ENCODE peak calls at places on chromosomes 7 and 10, in nine cellular contexts. P is K562, Q is sigmoid colon, R is SK-N-SH, F is transverse colon, G is suprapubic skin, C is stomach, S is GM12878, B is HepG2. O is an unnamed sample.

GRCh38 chr7:154627571-154628290 is 375.2 kb downstream of the PAXIP1 start:
- DNase-seq in P (no peak), Q (no peak), R (no peak), F (no peak), G (no peak), C (no peak), S (no peak), B (no peak), O (no peak)

GRCh38 chr10:44478040-44478439 is 93.1 kb upstream of the CXCL12 start:
- DNase-seq in P (no peak), Q (no peak), R (no peak), F (no peak), G (no peak), C (no peak), S (no peak), B (no peak), O (no peak)

GRCh38 chr10:128463991-128464755 is 337.9 kb upstream of the MKI67 start:
- DNase-seq in P (no peak), Q (peak), R (no peak), F (peak), G (peak), C (peak), S (peak), B (peak), O (no peak)

GRCh38 chr10:77970869-77971803 is 44.6 kb upstream of the DLG5 start:
- DNase-seq in P (peak), Q (peak), R (peak), F (peak), G (no peak), C (peak), S (no peak), B (peak), O (no peak)

GRCh38 chr7:129146237-129146979 is 1.9 kb downstream of the TSPAN33 start:
- DNase-seq in P (no peak), Q (no peak), R (no peak), F (no peak), G (no peak), C (no peak), S (peak), B (no peak), O (no peak)

GRCh38 chr10:34252111-34252510 is 563.0 kb downstream of the PARD3 start:
- DNase-seq in P (no peak), Q (no peak), R (no peak), F (no peak), G (no peak), C (peak), S (no peak), B (no peak), O (no peak)

GRCh38 chr10:46018453-46019169 is 11.8 kb downstream of the NCOA4 start:
- DNase-seq in P (peak), Q (no peak), R (no peak), F (no peak), G (no peak), C (no peak), S (no peak), B (no peak), O (no peak)

GRCh38 chr7:44979481-44980392 is 922 bp upstream of the MYO1G start:
- DNase-seq in P (no peak), Q (peak), R (no peak), F (no peak), G (no peak), C (no peak), S (no peak), B (no peak), O (no peak)

GRCh38 chr10:110610308-110610774 is 33.8 kb upstream of the RBM20 start:
- DNase-seq in P (peak), Q (no peak), R (peak), F (peak), G (no peak), C (no peak), S (peak), B (peak), O (no peak)

GRCh38 chr10:78964952-78965633 is 103.7 kb upstream of the ZMIZ1 start:
- DNase-seq in P (peak), Q (peak), R (peak), F (no peak), G (no peak), C (peak), S (no peak), B (peak), O (peak)

GRCh38 chr7:31443457-31443856 is 70.4 kb upstream of the ITPRID1 start:
- DNase-seq in P (peak), Q (no peak), R (peak), F (no peak), G (no peak), C (no peak), S (peak), B (peak), O (no peak)

GRCh38 chr7:12674861-12675260 is 12.6 kb upstream of the ARL4A start:
- DNase-seq in P (peak), Q (no peak), R (peak), F (peak), G (no peak), C (no peak), S (no peak), B (peak), O (peak)

GRCh38 chr10:59880976-59881510 is 25.3 kb downstream of the CCDC6 start:
- DNase-seq in P (peak), Q (no peak), R (no peak), F (no peak), G (no peak), C (no peak), S (peak), B (no peak), O (no peak)

GRCh38 chr10:130339091-130339490 is 202.9 kb downstream of the GLRX3 start:
- DNase-seq in P (no peak), Q (no peak), R (no peak), F (no peak), G (no peak), C (no peak), S (no peak), B (no peak), O (no peak)

GRCh38 chr7:92447239-92448184 is at the start of gene GATAD1:
- DNase-seq in P (peak), Q (peak), R (peak), F (peak), G (peak), C (peak), S (peak), B (peak), O (peak)

GRCh38 chr10:94546616-94547175 is 1.1 kb downstream of the HELLS start:
- DNase-seq in P (no peak), Q (no peak), R (peak), F (no peak), G (no peak), C (no peak), S (peak), B (no peak), O (no peak)

GRCh38 chr7:137094-137861 is 55.1 kb upstream of the FAM20C start:
- DNase-seq in P (no peak), Q (no peak), R (no peak), F (peak), G (peak), C (no peak), S (no peak), B (no peak), O (no peak)

GRCh38 chr10:122307669-122308486 is 36.8 kb downstream of the BTBD16 start:
- DNase-seq in P (no peak), Q (peak), R (no peak), F (peak), G (peak), C (no peak), S (peak), B (no peak), O (no peak)

GRCh38 chr7:94252971-94253370 is 141.7 kb upstream of the COL1A2 start:
- DNase-seq in P (no peak), Q (no peak), R (no peak), F (no peak), G (no peak), C (no peak), S (no peak), B (no peak), O (no peak)

GRCh38 chr10:70253878-70254765 is 20.9 kb upstream of the PPA1 start:
- DNase-seq in P (no peak), Q (no peak), R (no peak), F (no peak), G (no peak), C (no peak), S (no peak), B (no peak), O (no peak)

GRCh38 chr7:133770863-133771492 is 356.2 kb upstream of the LRGUK start:
- DNase-seq in P (no peak), Q (no peak), R (no peak), F (no peak), G (no peak), C (no peak), S (no peak), B (peak), O (no peak)

GRCh38 chr10:94219829-94220228 is 142.9 kb downstream of the NOC3L start:
- DNase-seq in P (no peak), Q (no peak), R (no peak), F (no peak), G (no peak), C (no peak), S (no peak), B (no peak), O (peak)

GRCh38 chr7:92695308-92696261 is 105.4 kb upstream of the FAM133B start:
- DNase-seq in P (no peak), Q (no peak), R (no peak), F (peak), G (no peak), C (peak), S (no peak), B (peak), O (no peak)

GRCh38 chr10:6394084-6394483 is 186.0 kb downstream of the PRKCQ start:
- DNase-seq in P (no peak), Q (no peak), R (no peak), F (peak), G (no peak), C (no peak), S (no peak), B (no peak), O (no peak)

GRCh38 chr10:6388261-6388893 is 185.6 kb downstream of the PFKFB3 start:
- DNase-seq in P (no peak), Q (no peak), R (no peak), F (no peak), G (no peak), C (no peak), S (no peak), B (no peak), O (no peak)

GRCh38 chr10:6390213-6390612 is 187.5 kb downstream of the PFKFB3 start:
- DNase-seq in P (no peak), Q (no peak), R (no peak), F (no peak), G (no peak), C (no peak), S (no peak), B (no peak), O (no peak)

GRCh38 chr10:6396652-6397051 is 183.4 kb downstream of the PRKCQ start:
- DNase-seq in P (no peak), Q (no peak), R (no peak), F (no peak), G (no peak), C (no peak), S (no peak), B (no peak), O (no peak)

GRCh38 chr10:6393168-6393567 is 186.9 kb downstream of the PRKCQ start:
- DNase-seq in P (no peak), Q (no peak), R (no peak), F (no peak), G (no peak), C (no peak), S (no peak), B (no peak), O (no peak)
- H3K27ac ChIP-seq in P (no peak), Q (no peak), R (no peak), F (no peak), G (no peak), C (no peak), S (no peak), B (no peak), O (no peak)

GRCh38 chr10:1591045-1591444 is 146.3 kb downstream of the ADARB2 start:
- DNase-seq in P (no peak), Q (no peak), R (no peak), F (no peak), G (no peak), C (no peak), S (no peak), B (no peak), O (no peak)

GRCh38 chr10:1594372-1595241 is 142.7 kb downstream of the ADARB2 start:
- DNase-seq in P (no peak), Q (no peak), R (no peak), F (no peak), G (no peak), C (no peak), S (no peak), B (no peak), O (no peak)

GRCh38 chr10:1595242-1595600 is 142.1 kb downstream of the ADARB2 start:
- DNase-seq in P (no peak), Q (no peak), R (no peak), F (no peak), G (no peak), C (no peak), S (no peak), B (no peak), O (no peak)

GRCh38 chr10:1589257-1589656 is 148.1 kb downstream of the ADARB2 start:
- DNase-seq in P (no peak), Q (no peak), R (no peak), F (no peak), G (no peak), C (no peak), S (no peak), B (no peak), O (no peak)

GRCh38 chr10:1591742-1592141 is 145.6 kb downstream of the ADARB2 start:
- DNase-seq in P (no peak), Q (peak), R (no peak), F (no peak), G (no peak), C (no peak), S (no peak), B (no peak), O (no peak)
- TF ChIP-seq EP300 in P (no peak), Q (no peak), R (no peak), F (no peak), G (no peak), C (no peak), S (no peak), B (no peak), O (no peak)

GRCh38 chr10:16811765-16812164 is 5.5 kb downstream of the RSU1 start:
- DNase-seq in P (no peak), Q (no peak), R (no peak), F (no peak), G (no peak), C (no peak), S (no peak), B (no peak), O (no peak)
- H3K27ac ChIP-seq in P (no peak), Q (no peak), R (no peak), F (no peak), G (no peak), C (no peak), S (no peak), B (no peak), O (peak)

GRCh38 chr7:73343671-73344380 is 15.9 kb downstream of the FKBP6 start:
- DNase-seq in P (no peak), Q (no peak), R (no peak), F (no peak), G (no peak), C (no peak), S (no peak), B (peak), O (no peak)
- TF ChIP-seq EP300 in P (no peak), Q (no peak), R (no peak), F (no peak), G (no peak), C (no peak), S (no peak), B (no peak), O (no peak)

GRCh38 chr10:112214335-112214941 is 30.9 kb upstream of the GPAM start:
- DNase-seq in P (no peak), Q (no peak), R (peak), F (no peak), G (no peak), C (no peak), S (no peak), B (no peak), O (no peak)

GRCh38 chr10:112213098-112213823 is 29.7 kb upstream of the GPAM start:
- DNase-seq in P (no peak), Q (no peak), R (no peak), F (no peak), G (no peak), C (no peak), S (no peak), B (no peak), O (no peak)

GRCh38 chr10:112215342-112215774 is 31.8 kb upstream of the GPAM start:
- DNase-seq in P (no peak), Q (no peak), R (peak), F (no peak), G (no peak), C (peak), S (no peak), B (peak), O (peak)

GRCh38 chr10:112216151-112216550 is 32.6 kb upstream of the GPAM start:
- DNase-seq in P (no peak), Q (no peak), R (no peak), F (no peak), G (no peak), C (no peak), S (no peak), B (no peak), O (no peak)

GRCh38 chr10:112213836-112214235 is 30.3 kb upstream of the GPAM start:
- DNase-seq in P (no peak), Q (no peak), R (no peak), F (no peak), G (no peak), C (no peak), S (no peak), B (no peak), O (no peak)
- H3K27ac ChIP-seq in P (no peak), Q (no peak), R (no peak), F (no peak), G (no peak), C (no peak), S (no peak), B (no peak), O (no peak)

DNA sequence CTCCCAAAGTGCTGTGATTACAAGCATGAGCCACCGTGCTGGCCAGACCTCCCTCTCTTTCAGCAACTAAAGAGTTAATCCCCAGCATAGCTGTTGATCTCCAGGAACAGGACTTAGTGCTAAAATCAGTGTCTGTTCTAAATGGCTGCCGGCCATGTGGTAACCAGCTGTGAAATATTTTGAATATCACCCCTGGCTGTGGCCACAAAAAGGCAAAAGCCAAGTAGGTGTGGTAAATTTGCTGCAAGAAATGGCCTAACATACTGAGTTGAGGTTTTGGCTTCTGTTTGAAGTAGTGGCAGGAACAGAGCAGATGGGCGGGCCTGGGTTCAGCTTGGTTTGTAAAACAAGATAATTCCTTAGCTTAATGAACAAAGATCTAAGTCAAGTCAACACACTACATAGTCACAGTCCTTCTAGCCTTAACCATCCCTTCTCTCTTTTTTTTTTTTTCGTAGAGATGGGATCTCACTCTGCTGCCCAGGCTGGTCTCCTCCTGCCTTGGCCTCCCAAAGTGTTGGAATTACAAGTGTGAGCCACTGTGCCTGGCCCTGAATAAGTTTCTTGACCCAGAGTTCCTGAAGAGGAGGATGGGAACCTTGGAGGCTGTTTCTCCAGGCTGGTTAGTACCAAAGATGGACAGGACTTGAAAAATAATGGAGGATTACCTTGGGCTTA is 22.7 kb upstream of the AGFG2 start:
- DNase-seq in P (peak), Q (peak), R (peak), F (peak), G (peak), C (peak), S (peak), B (peak), O (no peak)
- TF ChIP-seq EP300 in P (no peak), Q (no peak), R (no peak), F (no peak), G (no peak), C (no peak), S (peak), B (no peak), O (no peak)

DNA sequence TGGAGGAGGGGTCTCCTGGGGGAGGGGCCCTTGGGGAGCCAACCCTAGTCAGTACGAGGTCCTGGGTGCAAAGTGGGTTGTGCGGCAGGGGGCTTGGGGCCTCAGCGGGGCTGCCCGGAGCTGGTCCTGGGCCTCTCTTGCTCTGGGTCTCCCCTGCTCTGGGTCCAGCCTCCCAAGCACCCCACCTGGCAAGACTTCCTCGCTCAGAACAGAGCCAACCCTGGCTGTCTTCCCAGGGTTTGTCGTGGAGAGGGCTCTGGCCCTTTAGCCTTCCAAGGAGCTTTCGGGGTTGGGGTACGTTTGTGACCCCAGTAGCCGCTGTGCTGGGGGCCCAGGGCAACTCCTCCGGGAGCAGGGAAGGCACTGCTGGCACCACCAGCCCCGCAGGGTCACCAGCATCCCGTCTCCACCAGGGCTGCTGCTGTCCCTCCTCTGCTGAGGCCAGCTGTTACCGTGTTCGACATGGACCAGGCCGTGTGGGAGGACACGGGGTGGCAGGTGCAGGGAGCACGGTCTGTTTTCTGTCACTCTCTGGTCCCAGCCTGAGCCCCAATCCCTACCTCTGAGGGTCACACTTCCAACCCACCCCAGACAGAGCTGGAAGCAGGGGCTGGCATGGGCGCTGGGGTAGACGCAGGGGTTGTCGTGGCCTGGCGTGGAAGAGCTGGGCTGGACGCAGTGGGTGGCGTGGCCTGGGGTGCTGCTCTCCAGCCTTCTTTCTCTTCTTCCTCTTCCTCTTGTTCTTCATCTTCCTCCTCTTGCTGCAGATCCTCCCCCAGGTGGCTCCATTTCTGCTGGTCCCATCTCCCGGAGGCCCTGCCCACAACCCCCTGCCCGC is 22.9 kb downstream of the PWWP2B start:
- DNase-seq in P (no peak), Q (no peak), R (peak), F (no peak), G (no peak), C (peak), S (no peak), B (no peak), O (no peak)
- H3K27ac ChIP-seq in P (peak), Q (peak), R (no peak), F (peak), G (peak), C (peak), S (no peak), B (no peak), O (peak)

GRCh38 chr7:131068604-131069021 is 259.1 kb upstream of the MKLN1 start:
- DNase-seq in P (no peak), Q (no peak), R (no peak), F (no peak), G (no peak), C (no peak), S (no peak), B (no peak), O (no peak)

GRCh38 chr7:131061818-131062217 is 265.9 kb upstream of the MKLN1 start:
- DNase-seq in P (no peak), Q (no peak), R (no peak), F (no peak), G (no peak), C (no peak), S (no peak), B (peak), O (no peak)

GRCh38 chr7:131067220-131067619 is 260.5 kb upstream of the MKLN1 start:
- DNase-seq in P (no peak), Q (no peak), R (no peak), F (no peak), G (no peak), C (no peak), S (no peak), B (no peak), O (no peak)

GRCh38 chr7:131071786-131072504 is 255.7 kb upstream of the MKLN1 start:
- DNase-seq in P (peak), Q (no peak), R (peak), F (peak), G (no peak), C (peak), S (no peak), B (no peak), O (peak)

GRCh38 chr7:131066635-131067034 is 261.0 kb upstream of the MKLN1 start:
- DNase-seq in P (no peak), Q (no peak), R (no peak), F (no peak), G (no peak), C (no peak), S (no peak), B (peak), O (no peak)
- TF ChIP-seq EP300 in P (no peak), Q (no peak), R (no peak), F (no peak), G (no peak), C (no peak), S (no peak), B (no peak), O (no peak)